ENCODE peak calls at places on chromosome 6, in seven cellular contexts. G is activated T-cell treated with anti-CD3 and anti-CD28 coated beads for 24 hours, R is ovary, T is activated gamma-delta T cell treated with Interleukin-2 at 50 U/mL for 16 hours, V is EH, S is psoas muscle, Q is NCI-H1694 treated with DMSO at 0.1 percent for 48 hours. F is an unnamed sample.

GRCh38 chr6:53066059-53066406 is 829 bp downstream of the FBXO9 start:
- DNase-seq in G (peak), R (peak), T (peak), V (peak), S (peak), Q (no peak), F (peak)

GRCh38 chr6:50030777-50031562 is 9.2 kb upstream of the DEFB110 start:
- DNase-seq in G (no peak), R (no peak), T (no peak), V (no peak), S (no peak), Q (peak), F (no peak)

GRCh38 chr6:29967379-29968010 is 25.2 kb downstream of the HLA-A start:
- DNase-seq in G (no peak), R (no peak), T (no peak), V (peak), S (no peak), Q (no peak), F (no peak)

GRCh38 chr6:119350202-119351004 is 842 bp upstream of the MAN1A1 start:
- DNase-seq in G (peak), R (no peak), T (no peak), V (peak), S (no peak), Q (no peak), F (peak)

GRCh38 chr6:157181649-157182048 is 141.7 kb downstream of the TMEM242 start:
- DNase-seq in G (no peak), R (no peak), T (no peak), V (no peak), S (no peak), Q (no peak), F (no peak)

GRCh38 chr6:89290401-89291155 is 24.5 kb downstream of the GABRR2 start:
- DNase-seq in G (no peak), R (no peak), T (no peak), V (no peak), S (no peak), Q (no peak), F (no peak)

GRCh38 chr6:148451690-148452089 is 109.1 kb downstream of the SASH1 start:
- DNase-seq in G (no peak), R (no peak), T (no peak), V (peak), S (no peak), Q (no peak), F (no peak)

GRCh38 chr6:16687045-16687444 is 74.2 kb downstream of the ATXN1 start:
- DNase-seq in G (no peak), R (no peak), T (no peak), V (no peak), S (no peak), Q (no peak), F (peak)

GRCh38 chr6:38997128-38997761 is 51.3 kb upstream of the GLP1R start:
- DNase-seq in G (peak), R (no peak), T (peak), V (peak), S (no peak), Q (no peak), F (peak)

GRCh38 chr6:159985296-159985940 is 16.5 kb downstream of the IGF2R start:
- DNase-seq in G (no peak), R (no peak), T (no peak), V (peak), S (no peak), Q (no peak), F (no peak)

GRCh38 chr6:11437824-11438459 is 99.6 kb upstream of the TMEM170B start:
- DNase-seq in G (no peak), R (no peak), T (no peak), V (peak), S (no peak), Q (no peak), F (no peak)

GRCh38 chr6:90870561-90870960 is 283.7 kb upstream of the MAP3K7 start:
- DNase-seq in G (no peak), R (no peak), T (no peak), V (peak), S (no peak), Q (no peak), F (no peak)

GRCh38 chr6:119764927-119765681 is 415.5 kb upstream of the MAN1A1 start:
- DNase-seq in G (no peak), R (no peak), T (no peak), V (no peak), S (no peak), Q (no peak), F (no peak)

GRCh38 chr6:73667798-73668197 is 14.0 kb upstream of the SLC17A5 start:
- DNase-seq in G (no peak), R (no peak), T (no peak), V (no peak), S (no peak), Q (no peak), F (no peak)

GRCh38 chr6:90502381-90502780 is 84.5 kb downstream of the MAP3K7 start:
- DNase-seq in G (no peak), R (no peak), T (no peak), V (no peak), S (no peak), Q (no peak), F (no peak)

GRCh38 chr6:138540468-138540867 is 41.2 kb upstream of the NHSL1 start:
- DNase-seq in G (no peak), R (no peak), T (no peak), V (peak), S (no peak), Q (no peak), F (no peak)

F was measured in G401.